ENCODE peak calls at places on chromosomes 13 and 19, in seven cellular contexts. T is H9, D is amygdala, J is neural crest cell, W is fibroblast of villous mesenchyme, Z is GM13977, P is NCI-H748 treated with DMSO at 0.1 percent for 48 hours. Y is an unnamed sample.

GRCh38 chr13:78030351-78030750 is 111.7 kb upstream of the EDNRB start:
- DNase-seq in T (no peak), D (no peak), J (no peak), W (no peak), Z (no peak), P (no peak), Y (no peak)

GRCh38 chr13:68540244-68540643 is 1310.1 kb upstream of the PCDH9 start:
- DNase-seq in T (no peak), D (no peak), J (no peak), W (no peak), Z (no peak), P (no peak), Y (no peak)

GRCh38 chr19:5144545-5145179 is 175.7 kb downstream of the KDM4B start:
- DNase-seq in T (no peak), D (no peak), J (no peak), W (no peak), Z (no peak), P (no peak), Y (no peak)

GRCh38 chr19:57421037-57421436 is 10.1 kb downstream of the ZNF17 start:
- DNase-seq in T (no peak), D (no peak), J (no peak), W (no peak), Z (no peak), P (no peak), Y (no peak)

GRCh38 chr13:110444226-110444653 is 117.3 kb downstream of the RAB20 start:
- DNase-seq in T (no peak), D (no peak), J (no peak), W (peak), Z (peak), P (no peak), Y (peak)

GRCh38 chr19:47405197-47405550 is 14.2 kb downstream of the MEIS3 start:
- DNase-seq in T (no peak), D (no peak), J (no peak), W (no peak), Z (no peak), P (no peak), Y (no peak)

GRCh38 chr19:48826606-48827020 is 9.7 kb downstream of the HSD17B14 start:
- DNase-seq in T (peak), D (no peak), J (no peak), W (no peak), Z (no peak), P (no peak), Y (no peak)

GRCh38 chr13:81568824-81569223 is 1227.9 kb upstream of the SPRY2 start:
- DNase-seq in T (no peak), D (no peak), J (no peak), W (no peak), Z (no peak), P (no peak), Y (no peak)

GRCh38 chr19:35715981-35716734 is 1.6 kb upstream of the KMT2B start:
- DNase-seq in T (no peak), D (no peak), J (no peak), W (peak), Z (no peak), P (peak), Y (peak)

GRCh38 chr19:41029524-41030432 is 38.7 kb downstream of the CYP2B6 start:
- DNase-seq in T (no peak), D (no peak), J (no peak), W (no peak), Z (no peak), P (no peak), Y (no peak)

GRCh38 chr13:47241446-47241845 is 344.6 kb upstream of the HTR2A start:
- DNase-seq in T (peak), D (no peak), J (no peak), W (no peak), Z (no peak), P (no peak), Y (peak)

GRCh38 chr19:35995655-35995993 is 636 bp downstream of the SDHAF1 start:
- DNase-seq in T (peak), D (no peak), J (no peak), W (peak), Z (peak), P (no peak), Y (peak)

GRCh38 chr13:101627556-101627943 is 175.1 kb downstream of the ITGBL1 start:
- DNase-seq in T (no peak), D (no peak), J (no peak), W (peak), Z (no peak), P (no peak), Y (peak)

GRCh38 chr19:21891086-21891485 is 55.1 kb upstream of the ZNF43 start:
- DNase-seq in T (no peak), D (no peak), J (no peak), W (no peak), Z (no peak), P (no peak), Y (no peak)

GRCh38 chr13:31538067-31539042 is 201.0 kb upstream of the RXFP2 start:
- DNase-seq in T (no peak), D (no peak), J (no peak), W (peak), Z (no peak), P (no peak), Y (peak)

GRCh38 chr19:3821156-3821555 is 35.0 kb upstream of the MATK start:
- DNase-seq in T (no peak), D (no peak), J (no peak), W (no peak), Z (no peak), P (no peak), Y (peak)

GRCh38 chr19:8423821-8424223 is 10.7 kb downstream of the MARCHF2 start:
- DNase-seq in T (peak), D (no peak), J (peak), W (peak), Z (no peak), P (no peak), Y (peak)

GRCh38 chr19:10089801-10090375 is 3.8 kb downstream of the SHFL start:
- DNase-seq in T (no peak), D (no peak), J (no peak), W (no peak), Z (no peak), P (no peak), Y (no peak)

GRCh38 chr13:33017410-33017929 is 1.2 kb downstream of the KL start:
- DNase-seq in T (peak), D (no peak), J (peak), W (peak), Z (peak), P (peak), Y (peak)

GRCh38 chr13:112131740-112132113 is 64.8 kb downstream of the SOX1 start:
- DNase-seq in T (no peak), D (no peak), J (no peak), W (no peak), Z (no peak), P (no peak), Y (no peak)

GRCh38 chr19:49581007-49581508 is at the start of gene PRRG2:
- DNase-seq in T (peak), D (no peak), J (no peak), W (no peak), Z (no peak), P (peak), Y (peak)

GRCh38 chr13:29619995-29620394 is 24.5 kb upstream of the SLC7A1 start:
- DNase-seq in T (no peak), D (no peak), J (no peak), W (no peak), Z (no peak), P (no peak), Y (no peak)

GRCh38 chr13:48156466-48156865 is 61.6 kb upstream of the MED4 start:
- DNase-seq in T (peak), D (no peak), J (peak), W (no peak), Z (no peak), P (no peak), Y (peak)

GRCh38 chr19:10288662-10289166 is 1.0 kb upstream of the ICAM5 start:
- DNase-seq in T (peak), D (no peak), J (peak), W (peak), Z (peak), P (peak), Y (peak)

GRCh38 chr13:48923376-48923775 is 52.3 kb upstream of the FNDC3A start:
- DNase-seq in T (no peak), D (no peak), J (no peak), W (no peak), Z (no peak), P (no peak), Y (no peak)

GRCh38 chr19:40144151-40144550 is 47.1 kb upstream of the MAP3K10 start:
- DNase-seq in T (no peak), D (no peak), J (no peak), W (no peak), Z (no peak), P (no peak), Y (no peak)

GRCh38 chr19:44740351-44740824 is 8.1 kb upstream of the BCL3 start:
- DNase-seq in T (no peak), D (no peak), J (no peak), W (no peak), Z (no peak), P (no peak), Y (peak)

GRCh38 chr19:46076951-46077814 is 36.4 kb upstream of the IGFL4 start:
- DNase-seq in T (peak), D (no peak), J (peak), W (peak), Z (peak), P (peak), Y (peak)

GRCh38 chr19:54470276-54470887 is 2.7 kb downstream of the CDC42EP5 start:
- DNase-seq in T (no peak), D (no peak), J (no peak), W (no peak), Z (no peak), P (no peak), Y (no peak)

GRCh38 chr19:6260912-6261636 is 18.7 kb downstream of the MLLT1 start:
- DNase-seq in T (peak), D (no peak), J (peak), W (no peak), Z (no peak), P (no peak), Y (no peak)

GRCh38 chr13:66995366-66995663 is 234.8 kb downstream of the PCDH9 start:
- DNase-seq in T (no peak), D (no peak), J (no peak), W (no peak), Z (peak), P (no peak), Y (no peak)

GRCh38 chr19:1370579-1371361 is 12.9 kb upstream of the NDUFS7 start:
- DNase-seq in T (no peak), D (no peak), J (no peak), W (peak), Z (no peak), P (no peak), Y (no peak)

GRCh38 chr19:37079238-37079637 is 1.0 kb downstream of the ZNF420 start:
- DNase-seq in T (no peak), D (no peak), J (no peak), W (no peak), Z (no peak), P (no peak), Y (no peak)

GRCh38 chr13:51534075-51534817 is 50.0 kb upstream of the WDFY2 start:
- DNase-seq in T (no peak), D (no peak), J (no peak), W (no peak), Z (no peak), P (no peak), Y (peak)

GRCh38 chr19:9818175-9818733 is 625 bp downstream of the FBXL12 start:
- DNase-seq in T (no peak), D (no peak), J (no peak), W (no peak), Z (no peak), P (no peak), Y (peak)

GRCh38 chr19:28504139-28504538 is 708.8 kb downstream of the UQCRFS1 start:
- DNase-seq in T (no peak), D (no peak), J (no peak), W (no peak), Z (no peak), P (no peak), Y (no peak)

GRCh38 chr13:84524586-84524985 is 642.3 kb upstream of the SLITRK1 start:
- DNase-seq in T (no peak), D (no peak), J (no peak), W (no peak), Z (no peak), P (no peak), Y (no peak)

GRCh38 chr19:46821512-46822359 is 28.9 kb downstream of the AP2S1 start:
- DNase-seq in T (peak), D (no peak), J (no peak), W (no peak), Z (peak), P (no peak), Y (no peak)

Y was measured in HT-29.